ENCODE peak calls at places on chromosomes 3 and 15, in six cellular contexts. J is HCT116, O is GM23248, L is mammary epithelial cell, E is PC-3, G is A673. F is an unnamed sample. For H3K36me3, the result is how much of the 10 kb centered on the place peaks cover.

GRCh38 chr3:128447561-128448013 is 19.1 kb downstream of the DNAJB8 start:
- DNase-seq in E (no peak), L (peak), O (no peak), J (no peak), G (no peak), F (no peak)

GRCh38 chr3:142853270-142854163 is 35.4 kb downstream of the PCOLCE2 start:
- DNase-seq in G (peak), L (peak), E (peak), O (peak), J (peak), F (peak)

GRCh38 chr3:170814822-170815221 is 55.2 kb downstream of the RPL22L1 start:
- DNase-seq in O (no peak), G (no peak), L (no peak), E (no peak), J (no peak), F (no peak)

GRCh38 chr3:186268616-186269448 is 93.2 kb downstream of the DGKG start:
- DNase-seq in L (no peak), J (no peak), G (peak), E (peak), O (peak), F (peak)

GRCh38 chr15:68564173-68564572 is 14.6 kb upstream of the CORO2B start:
- DNase-seq in L (no peak), O (no peak), E (no peak), G (no peak), J (no peak), F (no peak)

GRCh38 chr15:44811347-44811746 is 75.0 kb downstream of the TRIM69 start:
- DNase-seq in E (no peak), O (no peak), G (no peak), L (peak), J (peak), F (no peak)

GRCh38 chr3:17795733-17796132 is 53.3 kb upstream of the TBC1D5 start:
- DNase-seq in J (no peak), O (peak), E (peak), L (peak), G (no peak), F (no peak)

GRCh38 chr3:90024986-90025385 is 917.6 kb downstream of the EPHA3 start:
- DNase-seq in G (no peak), O (no peak), J (no peak), L (no peak), E (peak), F (no peak)

GRCh38 chr15:39628131-39628482 is 47.2 kb downstream of the THBS1 start:
- DNase-seq in L (no peak), G (no peak), E (no peak), O (no peak), J (no peak), F (no peak)

GRCh38 chr3:194265505-194265892 is 85.6 kb downstream of the CPN2 start:
- DNase-seq in E (peak), L (peak), O (peak), J (no peak), G (no peak), F (peak)

GRCh38 chr3:138625707-138626365 is 17.3 kb downstream of the FAIM start:
- DNase-seq in G (no peak), L (peak), O (peak), E (peak), J (no peak), F (peak)

GRCh38 chr3:5800965-5801364 is 613.5 kb downstream of the EDEM1 start:
- DNase-seq in O (no peak), J (no peak), E (no peak), L (no peak), G (no peak), F (no peak)

GRCh38 chr3:142930510-142930909 is 33.0 kb downstream of the PAQR9 start:
- DNase-seq in G (no peak), E (no peak), L (no peak), J (peak), O (peak), F (peak)

GRCh38 chr15:48500595-48500994 is 144.9 kb downstream of the FBN1 start:
- DNase-seq in J (no peak), O (peak), L (no peak), E (no peak), G (no peak), F (no peak)

GRCh38 chr3:61701019-61701418 is 139.6 kb downstream of the PTPRG start:
- DNase-seq in O (no peak), G (peak), L (peak), E (no peak), J (no peak), F (no peak)

GRCh38 chr15:40929730-40930429 is 740 bp downstream of the DLL4 start:
- DNase-seq in G (no peak), J (no peak), L (peak), O (peak), E (peak), F (peak)

GRCh38 chr3:195770081-195770840 is 41.5 kb downstream of the MUC4 start:
- DNase-seq in O (no peak), G (no peak), E (no peak), L (no peak), J (no peak), F (no peak)

DNA sequence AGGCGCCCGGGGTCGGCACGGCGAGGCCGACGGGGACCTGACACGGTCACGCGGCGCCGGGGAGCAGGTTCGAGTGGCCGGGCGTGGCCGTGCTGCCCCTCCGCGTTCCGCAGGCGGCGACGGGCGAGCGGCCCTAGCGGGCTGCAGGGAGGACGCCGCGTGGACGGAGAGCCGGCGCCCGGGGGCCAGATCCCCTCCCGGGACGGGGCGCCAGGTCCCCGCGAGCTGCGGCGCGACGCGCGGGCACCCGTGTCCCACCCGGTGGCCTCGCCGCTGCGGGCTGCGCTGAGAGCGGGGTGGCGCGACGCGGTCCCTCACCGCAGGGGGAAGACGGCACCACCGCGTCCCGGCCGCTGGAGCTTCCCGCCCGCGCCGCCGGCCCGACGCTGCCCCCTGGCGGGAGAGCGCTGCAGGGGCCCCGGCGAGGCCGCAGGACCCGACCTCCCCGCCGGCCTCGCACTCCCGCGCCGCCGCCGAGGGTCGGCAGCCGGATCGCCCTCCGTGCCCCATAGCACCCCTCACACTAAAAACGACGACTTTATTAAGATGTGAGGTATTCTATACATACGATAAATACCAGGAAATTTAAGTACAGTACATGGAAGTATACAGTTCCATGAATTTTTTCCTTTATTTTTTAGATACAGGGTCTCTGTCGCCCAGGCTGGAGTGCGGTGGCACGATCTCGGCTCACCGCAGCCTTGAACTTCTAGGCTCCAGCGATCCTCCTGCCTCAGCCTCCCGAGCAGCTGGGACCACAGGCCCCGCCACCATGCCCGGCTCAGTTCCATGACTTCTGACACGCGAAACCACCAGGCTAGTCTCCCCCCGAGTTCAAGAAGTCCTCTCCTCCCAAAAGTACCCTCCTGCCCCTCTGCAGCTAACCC is 1.3 kb upstream of the PIGZ start:
- DNase-seq in L (peak), J (no peak), G (peak), O (peak), E (peak), F (peak)
- TF ChIP-seq EZH2 in L (no peak), J (no peak), G (no peak), O (no peak), E (no peak), F (no peak)

DNA sequence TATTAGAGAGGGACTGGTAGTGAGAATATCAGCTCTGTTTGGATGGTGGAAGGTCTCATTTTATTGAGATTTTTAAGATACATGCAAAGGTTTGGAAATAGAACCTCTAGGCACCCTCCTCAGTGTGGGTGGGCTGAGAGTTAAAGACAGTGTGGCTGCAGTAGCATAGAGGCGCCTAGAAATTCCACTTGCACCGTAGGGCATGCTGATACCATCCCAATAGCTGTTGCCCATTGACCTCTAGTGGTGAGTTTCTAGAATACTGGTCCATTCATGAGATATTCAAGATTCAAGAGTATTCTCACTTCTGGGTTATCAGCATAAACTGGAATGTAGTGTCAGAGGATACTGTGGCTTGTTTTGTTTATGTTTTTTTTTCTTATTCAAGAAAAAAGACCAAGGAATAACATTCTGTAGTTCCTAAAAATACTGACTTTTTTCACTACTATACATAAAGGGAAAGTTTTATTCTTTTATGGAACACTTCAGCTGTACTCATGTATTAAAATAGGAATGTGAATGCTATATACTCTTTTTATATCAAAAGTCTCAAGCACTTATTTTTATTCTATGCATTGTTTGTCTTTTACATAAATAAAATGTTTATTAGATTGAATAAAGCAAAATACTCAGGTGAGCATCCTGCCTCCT is 87.2 kb downstream of the TGFBR2 start:
- DNase-seq in L (peak), G (peak), J (peak), E (peak), O (peak), F (peak)
- H3K36me3 ChIP-seq in L (half or more), G (under half), J (half or more), E (under half), O (half or more), F (under half)

GRCh38 chr3:184491011-184491576 is 70.5 kb upstream of the EPHB3 start:
- DNase-seq in E (peak), G (no peak), L (no peak), O (peak), J (no peak), F (no peak)
- TF ChIP-seq EZH2 in E (no peak), G (peak), L (no peak), O (no peak), J (no peak), F (no peak)

GRCh38 chr15:29765898-29766537 is 56.2 kb downstream of the TJP1 start:
- DNase-seq in G (no peak), J (no peak), O (no peak), L (no peak), E (no peak), F (peak)
- H3K36me3 ChIP-seq in G (under half), J (under half), O (under half), L (under half), E (half or more), F (under half)

DNA sequence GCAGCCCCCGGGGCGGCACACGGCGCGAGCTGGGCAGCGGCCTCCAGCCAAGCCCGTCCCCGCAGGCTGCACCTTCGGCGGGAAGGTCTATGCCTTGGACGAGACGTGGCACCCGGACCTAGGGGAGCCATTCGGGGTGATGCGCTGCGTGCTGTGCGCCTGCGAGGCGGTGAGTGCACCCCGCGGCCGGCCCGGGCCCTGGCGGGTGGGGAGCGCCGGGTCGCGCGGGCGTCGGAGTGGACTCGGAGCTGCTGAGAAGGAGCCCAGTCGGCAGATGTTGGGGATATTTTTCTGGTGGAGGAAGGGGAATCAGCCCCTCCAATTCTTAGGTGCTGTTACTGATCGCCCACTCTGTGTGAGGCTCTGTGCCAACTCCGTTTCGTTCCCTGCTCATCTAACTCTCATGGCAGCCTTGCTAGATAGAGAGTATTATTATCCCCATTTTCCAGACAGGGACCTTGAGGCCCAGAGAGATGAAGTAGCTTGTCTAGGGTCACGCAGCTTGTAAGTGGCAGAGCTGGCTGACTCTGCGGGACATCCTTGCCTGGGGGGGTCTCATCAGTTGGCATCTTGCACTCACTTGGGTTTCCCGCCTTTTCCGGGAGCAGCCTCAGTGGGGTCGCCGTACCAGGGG is 890 bp downstream of the CHRD start:
- DNase-seq in G (no peak), J (no peak), L (no peak), E (no peak), O (peak), F (no peak)
- TF ChIP-seq EZH2 in G (peak), J (no peak), L (peak), E (peak), O (peak), F (peak)

DNA sequence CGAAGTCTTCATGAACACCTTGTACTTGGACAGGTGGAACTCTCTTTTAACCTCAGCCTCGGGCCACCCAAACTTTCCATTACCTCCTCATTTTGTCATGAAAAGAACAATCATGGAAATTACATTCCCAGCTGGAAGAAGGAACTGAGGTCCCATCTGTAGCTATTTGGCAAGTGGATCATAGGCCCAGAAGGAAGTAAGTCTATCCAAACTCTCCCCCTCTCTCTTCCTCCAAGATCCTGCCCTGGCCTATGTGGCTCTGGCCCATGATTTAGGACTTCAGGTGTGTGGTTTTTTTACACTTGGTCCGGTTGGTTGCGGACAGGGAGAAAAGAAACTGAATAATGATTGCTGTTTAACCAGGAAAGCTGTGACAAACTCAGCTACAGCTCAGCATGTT is 44.1 kb downstream of the ITGB5 start:
- DNase-seq in L (no peak), E (no peak), J (no peak), G (no peak), O (no peak), F (no peak)
- H3K36me3 ChIP-seq in L (under half), E (under half), J (under half), G (under half), O (under half), F (under half)